ENCODE peak calls at places on chromosomes 1 and 21, in six cellular contexts. P is IMR-90, S is mesenchymal stem cell, K is neuronal stem cell, O is H9, L is H1. G is an unnamed sample.

GRCh38 chr1:155184835-155185782 is 11.5 kb downstream of the TRIM46 start:
- DNase-seq in P (no peak), S (no peak), K (no peak), O (no peak), L (no peak), G (no peak)

GRCh38 chr1:36115200-36115669 is 9.8 kb downstream of the COL8A2 start:
- DNase-seq in P (peak; percentile 37), S (no peak), K (no peak), O (no peak), L (no peak), G (no peak)

GRCh38 chr1:79042117-79042516 is 35.6 kb upstream of the ADGRL4 start:
- DNase-seq in P (peak; percentile 80), S (peak; percentile 33), K (no peak), O (no peak), L (no peak), G (peak; percentile 27)

GRCh38 chr1:200670215-200671118 is 760 bp upstream of the DDX59 start:
- DNase-seq in P (peak; percentile 65), S (no peak), K (no peak), O (no peak), L (no peak), G (peak; percentile 80)

GRCh38 chr1:147821883-147822282 is 61.5 kb upstream of the GJA5 start:
- DNase-seq in P (no peak), S (peak; percentile 71), K (no peak), O (no peak), L (no peak), G (no peak)

GRCh38 chr1:160030657-160031367 is 978 bp downstream of the PIGM start:
- DNase-seq in P (no peak), S (peak; percentile 2), K (no peak), O (no peak), L (no peak), G (no peak)

GRCh38 chr1:82565146-82565545 is 764.4 kb downstream of the ADGRL2 start:
- DNase-seq in P (peak; percentile 19), S (peak; percentile 79), K (peak; percentile 21), O (peak; percentile 34), L (peak; percentile 23), G (peak; percentile 87)

GRCh38 chr1:45954401-45954847 is 151.0 kb downstream of the MAST2 start:
- DNase-seq in P (peak; percentile 82), S (peak; percentile 87), K (no peak), O (no peak), L (no peak), G (peak; percentile 74)

GRCh38 chr1:183303901-183304300 is 114.3 kb downstream of the NMNAT2 start:
- DNase-seq in P (peak; percentile 58), S (peak; percentile 65), K (no peak), O (no peak), L (no peak), G (no peak)

GRCh38 chr1:201655243-201655642 is 116.3 kb downstream of the NAV1 start:
- DNase-seq in P (peak; percentile 92), S (peak; percentile 75), K (no peak), O (peak; percentile 48), L (no peak), G (peak; percentile 31)

GRCh38 chr21:38995071-38995669 is 188.1 kb downstream of the PSMG1 start:
- DNase-seq in P (no peak), S (no peak), K (no peak), O (no peak), L (no peak), G (peak; percentile 51)

GRCh38 chr1:119647228-119647733 is 785 bp downstream of the ZNF697 start:
- DNase-seq in P (no peak), S (no peak), K (no peak), O (no peak), L (no peak), G (no peak)

GRCh38 chr21:45421846-45422775 is 17.1 kb downstream of the COL18A1 start:
- DNase-seq in P (no peak), S (no peak), K (no peak), O (no peak), L (no peak), G (no peak)

GRCh38 chr1:170674239-170674638 is 10.3 kb downstream of the PRRX1 start:
- DNase-seq in P (peak; percentile 62), S (no peak), K (no peak), O (no peak), L (no peak), G (no peak)

GRCh38 chr1:42961560-42962091 is 3.0 kb upstream of the SLC2A1 start:
- DNase-seq in P (peak; percentile 90), S (peak; percentile 79), K (no peak), O (no peak), L (no peak), G (no peak)

GRCh38 chr1:46550751-46551231 is 656 bp downstream of the KNCN start:
- DNase-seq in P (no peak), S (no peak), K (no peak), O (no peak), L (no peak), G (no peak)

GRCh38 chr1:53913352-53914043 is 19.5 kb downstream of the DIO1 start:
- DNase-seq in P (no peak), S (no peak), K (no peak), O (no peak), L (no peak), G (no peak)

GRCh38 chr1:41479000-41479807 is 5.3 kb downstream of the EDN2 start:
- DNase-seq in P (peak; percentile 47), S (no peak), K (no peak), O (no peak), L (no peak), G (no peak)

GRCh38 chr1:79193211-79194079 is 186.9 kb upstream of the ADGRL4 start:
- DNase-seq in P (peak; percentile 74), S (peak; percentile 43), K (peak; percentile 9), O (peak; percentile 64), L (peak; percentile 19), G (peak; percentile 64)

GRCh38 chr1:24275510-24275909 is 43.6 kb upstream of the GRHL3 start:
- DNase-seq in P (peak; percentile 42), S (no peak), K (no peak), O (no peak), L (no peak), G (no peak)

GRCh38 chr1:119008483-119009299 is 20.5 kb upstream of the TBX15 start:
- DNase-seq in P (peak; percentile 54), S (peak; percentile 61), K (peak; percentile 52), O (peak; percentile 60), L (no peak), G (peak; percentile 84)

GRCh38 chr1:171220551-171221175 is 27.6 kb upstream of the FMO1 start:
- DNase-seq in P (peak; percentile 44), S (peak; percentile 53), K (peak; percentile 74), O (peak; percentile 89), L (peak; percentile 73), G (peak; percentile 96)

GRCh38 chr1:225710804-225711203 is 57.9 kb upstream of the ENAH start:
- DNase-seq in P (peak; percentile 22), S (no peak), K (no peak), O (no peak), L (no peak), G (peak; percentile 60)

GRCh38 chr1:154663656-154664055 is 55.7 kb upstream of the ADAR start:
- DNase-seq in P (no peak), S (no peak), K (no peak), O (no peak), L (no peak), G (no peak)

GRCh38 chr1:204296431-204296988 is 63.2 kb downstream of the PLEKHA6 start:
- DNase-seq in P (peak; percentile 92), S (peak; percentile 72), K (no peak), O (no peak), L (no peak), G (no peak)

GRCh38 chr1:109493227-109493626 is 667 bp upstream of the CYB561D1 start:
- DNase-seq in P (no peak), S (no peak), K (no peak), O (no peak), L (no peak), G (no peak)
- H2AK5ac ChIP-seq in P (peak overlapping the region; percentile 29), S (no peak overlapping the region), K (no peak overlapping the region), O (no peak overlapping the region), L (no peak overlapping the region), G (no peak overlapping the region)

DNA sequence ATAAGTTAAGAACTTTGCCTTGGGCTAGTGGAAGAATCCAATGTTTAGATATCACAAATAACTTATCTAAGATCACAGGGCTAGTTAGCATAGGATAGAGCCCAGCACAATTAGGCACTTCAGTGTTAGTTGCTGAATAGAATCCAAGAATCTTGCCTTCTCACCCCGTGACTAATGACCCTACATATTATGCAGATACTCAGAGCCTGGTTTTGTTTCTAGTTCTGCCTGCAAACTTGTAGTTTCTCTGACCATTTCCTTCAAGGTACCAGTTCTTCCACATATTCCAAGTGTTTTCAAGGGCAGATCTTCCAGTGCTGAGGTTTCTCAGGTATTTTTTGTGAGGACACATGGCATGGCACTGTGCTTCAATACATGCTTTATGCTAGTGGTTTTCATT is 239.3 kb downstream of the KCNK2 start:
- DNase-seq in P (no peak), S (peak; percentile 11), K (no peak), O (no peak), L (no peak), G (peak; percentile 5)
- H2BK15ac ChIP-seq in P (no peak overlapping the region), S (no peak overlapping the region), K (no peak overlapping the region), O (no peak overlapping the region), L (no peak overlapping the region), G (no peak overlapping the region)

GRCh38 chr1:15847893-15848142 is 311 bp downstream of the SPEN start:
- DNase-seq in P (no peak), S (no peak), K (no peak), O (no peak), L (no peak), G (no peak)

GRCh38 chr1:15849775-15850449 is 2.4 kb downstream of the SPEN start:
- DNase-seq in P (peak; percentile 60), S (peak; percentile 86), K (peak; percentile 69), O (peak; percentile 69), L (no peak), G (peak; percentile 91)

GRCh38 chr1:15848143-15848928 is 829 bp downstream of the SPEN start:
- DNase-seq in P (peak; percentile 23), S (peak; percentile 59), K (no peak), O (peak; percentile 50), L (no peak), G (peak; percentile 48)

GRCh38 chr1:15848929-15849774 is 1.6 kb downstream of the SPEN start:
- DNase-seq in P (peak; percentile 82), S (peak; percentile 96), K (peak; percentile 88), O (peak; percentile 87), L (no peak), G (peak; percentile 95)

GRCh38 chr1:15847100-15847892 is at the start of gene SPEN:
- DNase-seq in P (peak; percentile 96), S (peak; percentile 97), K (peak; percentile 98), O (peak; percentile 91), L (peak; percentile 77), G (peak; percentile 98)
- H2AK5ac ChIP-seq in P (peak within 1 kb of the TSS; percentile 86), S (peak within 1 kb of the TSS; percentile 59), K (peak within 1 kb of the TSS; percentile 96), O (no peak within 1 kb of the TSS), L (no peak within 1 kb of the TSS), G (no peak within 1 kb of the TSS)

GRCh38 chr21:41712730-41713129 is 54.1 kb downstream of the RIPK4 start:
- DNase-seq in P (no peak), S (no peak), K (no peak), O (no peak), L (no peak), G (no peak)

GRCh38 chr21:41711416-41712023 is 55.3 kb downstream of the RIPK4 start:
- DNase-seq in P (no peak), S (no peak), K (no peak), O (no peak), L (no peak), G (peak; percentile 3)

GRCh38 chr21:41710823-41711160 is 56.1 kb downstream of the RIPK4 start:
- DNase-seq in P (no peak), S (no peak), K (no peak), O (no peak), L (no peak), G (no peak)

GRCh38 chr21:41713495-41714281 is 53.2 kb downstream of the RIPK4 start:
- DNase-seq in P (no peak), S (no peak), K (no peak), O (no peak), L (no peak), G (no peak)

GRCh38 chr21:41712201-41712600 is 54.7 kb downstream of the RIPK4 start:
- DNase-seq in P (no peak), S (no peak), K (no peak), O (peak; percentile 61), L (peak; percentile 36), G (peak; percentile 62)
- H2BK15ac ChIP-seq in P (no peak overlapping the region), S (no peak overlapping the region), K (no peak overlapping the region), O (no peak overlapping the region), L (no peak overlapping the region), G (no peak overlapping the region)

G was measured in mesendoderm.